ENCODE peak calls at places on chromosomes 7 and 10, in seven cellular contexts. L is psoas muscle; C is stimulated activated CD4-positive, alpha-beta T cell treated with anti-CD3 and anti-CD28 coated beads, TNF-alpha, amount 100 ng/mL, for 24 hours; O is mammary epithelial cell; V is RWPE1; D is EL; E is endothelial cell. B is an unnamed sample.

GRCh38 chr10:3455385-3456334 is 283.1 kb upstream of the PITRM1 start:
- DNase-seq in L (no peak), C (no peak), O (peak), V (no peak), D (peak), E (peak), B (no peak)

GRCh38 chr7:25118048-25118753 is 6.9 kb downstream of the CYCS start:
- DNase-seq in L (no peak), C (no peak), O (no peak), V (no peak), D (no peak), E (no peak), B (no peak)

GRCh38 chr7:151660141-151660540 is 140.4 kb upstream of the RHEB start:
- DNase-seq in L (no peak), C (no peak), O (no peak), V (no peak), D (peak), E (no peak), B (no peak)

GRCh38 chr10:133325761-133326463 is 10.8 kb downstream of the CALY start:
- DNase-seq in L (no peak), C (no peak), O (no peak), V (no peak), D (no peak), E (no peak), B (no peak)

GRCh38 chr10:95391570-95392249 is 100.9 kb upstream of the PDLIM1 start:
- DNase-seq in L (no peak), C (no peak), O (peak), V (peak), D (peak), E (no peak), B (no peak)

GRCh38 chr10:129104266-129105045 is 362.6 kb upstream of the MGMT start:
- DNase-seq in L (no peak), C (no peak), O (no peak), V (no peak), D (no peak), E (no peak), B (no peak)

GRCh38 chr7:73851410-73852338 is 9.3 kb upstream of the TMEM270 start:
- DNase-seq in L (no peak), C (no peak), O (peak), V (peak), D (peak), E (no peak), B (no peak)

GRCh38 chr10:68105820-68106219 is 3.5 kb upstream of the MYPN start:
- DNase-seq in L (no peak), C (no peak), O (peak), V (peak), D (peak), E (no peak), B (no peak)

GRCh38 chr7:122423591-122423990 is 119.0 kb upstream of the FEZF1 start:
- DNase-seq in L (no peak), C (no peak), O (peak), V (no peak), D (no peak), E (no peak), B (no peak)

GRCh38 chr7:44224216-44224950 is 23.6 kb downstream of the YKT6 start:
- DNase-seq in L (peak), C (no peak), O (peak), V (peak), D (no peak), E (peak), B (no peak)

GRCh38 chr7:121994625-121995410 is 121.9 kb downstream of the PTPRZ1 start:
- DNase-seq in L (peak), C (peak), O (peak), V (peak), D (peak), E (peak), B (peak)

GRCh38 chr10:69644658-69645295 is 14.7 kb downstream of the FAM241B start:
- DNase-seq in L (peak), C (no peak), O (peak), V (peak), D (peak), E (peak), B (peak)

GRCh38 chr10:129652521-129653201 is 185.6 kb downstream of the MGMT start:
- DNase-seq in L (no peak), C (no peak), O (no peak), V (no peak), D (no peak), E (no peak), B (no peak)

GRCh38 chr7:46852795-46853194 is 729.1 kb downstream of the TNS3 start:
- DNase-seq in L (no peak), C (no peak), O (no peak), V (no peak), D (no peak), E (no peak), B (no peak)

GRCh38 chr7:17301491-17302101 is 3.1 kb downstream of the AHR start:
- DNase-seq in L (no peak), C (no peak), O (peak), V (no peak), D (peak), E (peak), B (no peak)

GRCh38 chr7:39631736-39632304 is 8.4 kb downstream of the RALA start:
- DNase-seq in L (peak), C (no peak), O (no peak), V (no peak), D (no peak), E (no peak), B (no peak)

GRCh38 chr7:106560482-106560881 is 100.5 kb downstream of the CCDC71L start:
- DNase-seq in L (no peak), C (no peak), O (no peak), V (no peak), D (no peak), E (no peak), B (no peak)

GRCh38 chr10:79385804-79386531 is 38.7 kb downstream of the PPIF start:
- DNase-seq in L (no peak), C (no peak), O (no peak), V (no peak), D (no peak), E (peak), B (peak)

GRCh38 chr10:102451105-102451969 is at the start of gene C10orf95:
- DNase-seq in L (no peak), C (no peak), O (peak), V (peak), D (no peak), E (no peak), B (no peak)

GRCh38 chr10:12351447-12351846 is 2.1 kb downstream of the CAMK1D start:
- DNase-seq in L (peak), C (no peak), O (no peak), V (no peak), D (no peak), E (no peak), B (no peak)

GRCh38 chr7:149580328-149580727 is 82.7 kb upstream of the ZNF746 start:
- DNase-seq in L (no peak), C (no peak), O (no peak), V (no peak), D (no peak), E (no peak), B (no peak)

GRCh38 chr10:124683816-124684215 is 60.4 kb downstream of the FAM53B start:
- DNase-seq in L (peak), C (no peak), O (no peak), V (no peak), D (no peak), E (no peak), B (no peak)

GRCh38 chr7:2166625-2167280 is 66.0 kb downstream of the MAD1L1 start:
- DNase-seq in L (no peak), C (no peak), O (no peak), V (no peak), D (no peak), E (no peak), B (no peak)

GRCh38 chr10:11113156-11113555 is 95.5 kb downstream of the CELF2 start:
- DNase-seq in L (no peak), C (no peak), O (no peak), V (no peak), D (no peak), E (no peak), B (no peak)

GRCh38 chr10:33347227-33347626 is 12.8 kb upstream of the NRP1 start:
- DNase-seq in L (no peak), C (no peak), O (peak), V (no peak), D (peak), E (no peak), B (no peak)